ENCODE peak calls at places on chromosomes 2 and 18, in nine cellular contexts. K, H, Q, E, C, I, N, A and F are unnamed samples.

GRCh38 chr2:24360050-24360962 is at the start of gene ITSN2:
- DNase-seq in I (peak), A (peak), Q (peak), H (peak), K (peak), N (peak), E (peak), C (peak), F (peak)

GRCh38 chr2:231199219-231199618 is 788 bp downstream of the ARMC9 start:
- DNase-seq in H (no peak), A (no peak), K (no peak), I (no peak), C (no peak), Q (no peak), N (no peak), E (no peak), F (no peak)

GRCh38 chr2:236988216-236988615 is 97.5 kb upstream of the COPS8 start:
- DNase-seq in A (no peak), Q (no peak), N (no peak), I (no peak), E (no peak), C (no peak), H (no peak), K (no peak), F (no peak)

GRCh38 chr18:7856733-7857132 is 289.6 kb downstream of the PTPRM start:
- DNase-seq in C (no peak), I (no peak), K (no peak), Q (no peak), N (no peak), E (no peak), A (no peak), H (no peak), F (no peak)

GRCh38 chr2:8451273-8451672 is 230.6 kb upstream of the ID2 start:
- DNase-seq in I (no peak), H (no peak), K (no peak), N (no peak), C (no peak), E (no peak), Q (no peak), A (no peak), F (no peak)

GRCh38 chr2:234967874-234968208 is 16.0 kb downstream of the SH3BP4 start:
- DNase-seq in I (no peak), N (no peak), Q (no peak), E (no peak), K (no peak), A (no peak), H (no peak), C (no peak), F (no peak)

GRCh38 chr2:74550231-74550630 is 3.5 kb downstream of the LOXL3 start:
- DNase-seq in H (no peak), E (no peak), K (no peak), N (no peak), A (no peak), Q (no peak), C (no peak), I (no peak), F (no peak)

GRCh38 chr2:235940330-235940729 is 227.9 kb downstream of the GBX2 start:
- DNase-seq in C (no peak), N (no peak), Q (no peak), A (no peak), K (no peak), E (no peak), H (no peak), I (no peak), F (peak)

GRCh38 chr2:153870308-153870707 is 1.4 kb upstream of the GALNT13 start:
- DNase-seq in N (no peak), C (no peak), A (no peak), Q (no peak), H (no peak), K (no peak), E (no peak), I (no peak), F (no peak)

GRCh38 chr2:173571021-173571821 is 216.5 kb downstream of the CDCA7 start:
- DNase-seq in A (no peak), K (peak), E (no peak), C (no peak), H (no peak), I (no peak), N (no peak), Q (no peak), F (no peak)

GRCh38 chr2:190354003-190354690 is 10.8 kb downstream of the INPP1 start:
- DNase-seq in H (no peak), I (no peak), Q (no peak), C (no peak), E (no peak), A (no peak), N (no peak), K (no peak), F (no peak)

GRCh38 chr18:52869349-52869923 is 529.4 kb downstream of the DCC start:
- DNase-seq in A (no peak), E (no peak), C (no peak), I (no peak), K (no peak), Q (no peak), H (no peak), N (no peak), F (peak)

GRCh38 chr2:221518937-221519635 is 53.0 kb downstream of the EPHA4 start:
- DNase-seq in E (no peak), I (no peak), C (no peak), K (no peak), H (no peak), N (no peak), Q (no peak), A (no peak), F (no peak)